ENCODE peak calls at places on chromosomes 6 and 20, in six cellular contexts. K, P, Y, X, V and C are unnamed samples.

GRCh38 chr6:42791706-42792320 is 10.0 kb downstream of the BICRAL start:
- DNase-seq in K (no peak), Y (no peak), X (no peak), P (no peak), V (no peak), C (no peak)

GRCh38 chr6:167207527-167207926 is 49.7 kb upstream of the GPR31 start:
- DNase-seq in K (no peak), P (no peak), Y (no peak), X (no peak), V (no peak), C (no peak)

GRCh38 chr6:114142256-114142655 is 171.3 kb upstream of the HDAC2 start:
- DNase-seq in K (no peak), P (no peak), X (no peak), Y (no peak), V (no peak), C (no peak)

GRCh38 chr6:140602843-140603242 is 1228.4 kb upstream of the CITED2 start:
- DNase-seq in P (peak), X (no peak), V (no peak), Y (no peak), K (no peak), C (no peak)

GRCh38 chr6:160054913-160055312 is 66.7 kb upstream of the SLC22A1 start:
- DNase-seq in Y (no peak), X (no peak), P (no peak), V (no peak), K (no peak), C (no peak)

GRCh38 chr6:151408858-151409257 is 17.5 kb upstream of the ZBTB2 start:
- DNase-seq in V (no peak), P (no peak), Y (no peak), X (no peak), K (no peak), C (no peak)

GRCh38 chr20:21202284-21202683 is 76.4 kb downstream of the KIZ start:
- DNase-seq in X (no peak), K (no peak), V (peak), P (no peak), Y (no peak), C (peak)

GRCh38 chr20:64035066-64035932 is 683 bp upstream of the C20orf204 start:
- DNase-seq in Y (no peak), V (no peak), K (no peak), X (no peak), P (no peak), C (no peak)

GRCh38 chr6:7628479-7628878 is 38.5 kb downstream of the SNRNP48 start:
- DNase-seq in V (peak), K (no peak), X (no peak), P (peak), Y (no peak), C (no peak)

GRCh38 chr6:32190054-32190945 is at the start of gene PBX2:
- DNase-seq in V (peak), K (peak), Y (peak), X (peak), P (peak), C (peak)

GRCh38 chr6:27892596-27893058 is 19.6 kb downstream of the OR2B2 start:
- DNase-seq in K (no peak), V (no peak), Y (no peak), X (no peak), P (peak), C (no peak)

GRCh38 chr20:39216195-39216594 is 254.1 kb downstream of the DHX35 start:
- DNase-seq in Y (no peak), X (no peak), K (no peak), P (no peak), V (no peak), C (no peak)

GRCh38 chr20:10857362-10858070 is 183.7 kb upstream of the JAG1 start:
- DNase-seq in X (no peak), K (no peak), P (no peak), Y (no peak), V (peak), C (no peak)

GRCh38 chr6:105402090-105402980 is 547 bp downstream of the PREP start:
- DNase-seq in P (peak), X (no peak), V (peak), K (peak), Y (no peak), C (peak)

GRCh38 chr6:4004249-4004648 is 74.7 kb downstream of the FAM217A start:
- DNase-seq in Y (no peak), P (no peak), X (no peak), K (no peak), V (no peak), C (no peak)

GRCh38 chr6:10558575-10558974 is 37.4 kb downstream of the GCNT2 start:
- DNase-seq in P (no peak), Y (no peak), X (no peak), K (no peak), V (no peak), C (peak)

GRCh38 chr20:1817577-1818211 is 77.5 kb upstream of the SIRPA start:
- DNase-seq in K (no peak), P (no peak), Y (no peak), X (no peak), V (no peak), C (no peak)

GRCh38 chr6:43570876-43571441 is 4.9 kb downstream of the XPO5 start:
- DNase-seq in P (no peak), Y (no peak), X (no peak), V (no peak), K (no peak), C (no peak)

GRCh38 chr20:11869641-11870040 is 48.1 kb upstream of the BTBD3 start:
- DNase-seq in K (no peak), Y (no peak), P (no peak), X (no peak), V (no peak), C (no peak)

GRCh38 chr6:55524441-55524840 is 54.6 kb downstream of the HMGCLL1 start:
- DNase-seq in V (no peak), K (no peak), Y (no peak), X (no peak), P (no peak), C (no peak)

GRCh38 chr6:132199343-132199742 is 201.9 kb downstream of the MOXD1 start:
- DNase-seq in K (peak), Y (no peak), V (peak), X (no peak), P (peak), C (peak)

GRCh38 chr6:100618349-100618671 is 153.6 kb upstream of the SIM1 start:
- DNase-seq in V (no peak), K (no peak), Y (no peak), P (no peak), X (no peak), C (no peak)

GRCh38 chr6:44422534-44422933 is 35.0 kb downstream of the CDC5L start:
- DNase-seq in V (no peak), Y (no peak), P (no peak), X (no peak), K (no peak), C (no peak)

GRCh38 chr20:46931699-46932098 is 37.1 kb downstream of the EYA2 start:
- DNase-seq in K (no peak), V (no peak), P (no peak), Y (no peak), X (no peak), C (no peak)

GRCh38 chr20:44959082-44959895 is 908 bp downstream of the TOMM34 start:
- DNase-seq in X (no peak), V (peak), P (peak), K (peak), Y (no peak), C (peak)

GRCh38 chr6:167907837-167908681 is 81.3 kb downstream of the AFDN start:
- DNase-seq in P (peak), K (peak), X (peak), V (peak), Y (no peak), C (peak)

GRCh38 chr6:23524556-23524955 is 601.5 kb upstream of the NRSN1 start:
- DNase-seq in P (no peak), Y (no peak), X (no peak), K (no peak), V (no peak), C (no peak)

GRCh38 chr6:67606905-67607828 is 1027.9 kb upstream of the ADGRB3 start:
- DNase-seq in X (peak), Y (no peak), K (no peak), P (no peak), V (peak), C (peak)

GRCh38 chr20:44644384-44645131 is 6.9 kb downstream of the ADA start:
- DNase-seq in K (no peak), P (no peak), V (no peak), Y (no peak), X (no peak), C (no peak)